ENCODE peak calls at places on chromosomes 16 and 17, in nine cellular contexts. M is NCI-H510A; U is OCI-LY7; P is NCI-H1092 treated with DMSO at 0.1 percent for 48 hours; A is amniotic stem cell; N is colonic mucosa; L is prostate gland; Z is psoas muscle; O is activated CD4-positive, alpha-beta T cell treated with anti-CD3 and anti-CD28 coated beads, Interleukin-2, amount 50 U/mL, for 48 hours. I is an unnamed sample.

GRCh38 chr17:39676198-39676819 is 8.1 kb downstream of the PNMT start:
- DNase-seq in M (peak), U (peak), P (peak), A (no peak), N (peak), L (peak), Z (no peak), O (peak), I (no peak)

GRCh38 chr17:68057531-68057952 is 22.0 kb downstream of the KPNA2 start:
- DNase-seq in M (no peak), U (peak), P (no peak), A (no peak), N (peak), L (no peak), Z (no peak), O (peak), I (no peak)

GRCh38 chr16:73329363-73330306 is 281.7 kb upstream of the ZFHX3 start:
- DNase-seq in M (no peak), U (no peak), P (no peak), A (no peak), N (peak), L (no peak), Z (no peak), O (no peak), I (no peak)

GRCh38 chr17:82882715-82883446 is 43.1 kb upstream of the ZNF750 start:
- DNase-seq in M (peak), U (no peak), P (no peak), A (no peak), N (peak), L (peak), Z (no peak), O (peak), I (no peak)

GRCh38 chr16:11485676-11486075 is 101.0 kb downstream of the LITAF start:
- DNase-seq in M (no peak), U (no peak), P (no peak), A (no peak), N (no peak), L (no peak), Z (no peak), O (no peak), I (no peak)

GRCh38 chr17:79821331-79822095 is 17.7 kb downstream of the CBX4 start:
- DNase-seq in M (no peak), U (no peak), P (no peak), A (no peak), N (no peak), L (no peak), Z (no peak), O (no peak), I (no peak)

GRCh38 chr16:29961479-29962343 is at the start of gene TMEM219:
- DNase-seq in M (peak), U (peak), P (peak), A (peak), N (peak), L (peak), Z (peak), O (peak), I (peak)

GRCh38 chr17:1054656-1055055 is 57.7 kb downstream of the TIMM22 start:
- DNase-seq in M (no peak), U (no peak), P (no peak), A (no peak), N (no peak), L (no peak), Z (no peak), O (no peak), I (no peak)

GRCh38 chr17:27951872-27952271 is 58.7 kb upstream of the LYRM9 start:
- DNase-seq in M (no peak), U (no peak), P (no peak), A (no peak), N (no peak), L (no peak), Z (no peak), O (no peak), I (no peak)

GRCh38 chr17:4365628-4366311 is 705 bp downstream of the UBE2G1 start:
- DNase-seq in M (peak), U (peak), P (peak), A (no peak), N (peak), L (peak), Z (peak), O (no peak), I (no peak)

GRCh38 chr17:35089846-35090193 is 26.3 kb upstream of the RFFL start:
- DNase-seq in M (no peak), U (no peak), P (no peak), A (no peak), N (no peak), L (no peak), Z (no peak), O (peak), I (no peak)

GRCh38 chr17:48513097-48513496 is 17.7 kb downstream of the HOXB1 start:
- DNase-seq in M (no peak), U (no peak), P (no peak), A (no peak), N (no peak), L (no peak), Z (no peak), O (no peak), I (no peak)